ENCODE peak calls at places on chromosomes 6 and 20, in eight cellular contexts. N, B, R, F, Z, X, P and M are unnamed samples.

GRCh38 chr20:36785308-36785707 is 11.7 kb upstream of the DSN1 start:
- DNase-seq in P (no peak), R (no peak), B (no peak), N (no peak), F (no peak), Z (no peak), X (no peak), M (no peak)

GRCh38 chr20:34579936-34580587 is 21.5 kb downstream of the MAP1LC3A start:
- DNase-seq in X (no peak), P (no peak), F (no peak), Z (no peak), N (peak), B (no peak), R (peak), M (no peak)

GRCh38 chr6:122589115-122589514 is 21.1 kb upstream of the PKIB start:
- DNase-seq in X (no peak), B (no peak), F (no peak), Z (no peak), P (no peak), N (no peak), R (no peak), M (no peak)

GRCh38 chr6:83735461-83735860 is 26.6 kb upstream of the SNAP91 start:
- DNase-seq in F (no peak), N (no peak), X (no peak), R (no peak), P (no peak), B (no peak), Z (no peak), M (no peak)

GRCh38 chr20:55792049-55792448 is 213.3 kb downstream of the CBLN4 start:
- DNase-seq in X (no peak), B (no peak), Z (no peak), P (no peak), N (no peak), F (no peak), R (no peak), M (no peak)

GRCh38 chr6:34223964-34224940 is 12.4 kb upstream of the HMGA1 start:
- DNase-seq in R (peak), P (peak), B (no peak), Z (peak), N (peak), F (no peak), X (peak), M (peak)

GRCh38 chr6:46452312-46452917 is 38.8 kb downstream of the RCAN2 start:
- DNase-seq in F (no peak), R (no peak), X (no peak), Z (no peak), P (no peak), B (no peak), N (no peak), M (no peak)

GRCh38 chr20:17653835-17654648 is 28.0 kb downstream of the RRBP1 start:
- DNase-seq in P (no peak), B (no peak), X (no peak), R (no peak), N (no peak), F (no peak), Z (no peak), M (peak)

GRCh38 chr20:59149678-59150504 is 13.7 kb upstream of the ZNF831 start:
- DNase-seq in P (no peak), X (peak), R (no peak), F (no peak), Z (peak), B (no peak), N (peak), M (no peak)

GRCh38 chr6:100134703-100135102 is 140.7 kb upstream of the MCHR2 start:
- DNase-seq in B (no peak), F (no peak), P (no peak), Z (no peak), N (no peak), X (no peak), R (peak), M (no peak)

GRCh38 chr6:63565058-63565726 is 7.1 kb upstream of the LOC128125822 start:
- DNase-seq in B (no peak), R (no peak), X (no peak), Z (no peak), F (no peak), P (no peak), N (peak), M (peak)

GRCh38 chr6:88566746-88567534 is 396.5 kb downstream of the RNGTT start:
- DNase-seq in N (no peak), P (peak), F (no peak), B (no peak), Z (no peak), R (no peak), X (no peak), M (no peak)

GRCh38 chr20:6053776-6054688 is at the start of gene LRRN4:
- DNase-seq in R (peak), Z (no peak), F (peak), X (no peak), B (peak), P (peak), N (no peak), M (peak)

GRCh38 chr20:48523191-48523757 is 304.5 kb downstream of the PREX1 start:
- DNase-seq in P (peak), X (no peak), F (peak), B (peak), R (peak), N (no peak), Z (no peak), M (peak)

GRCh38 chr6:102907181-102907580 is 1513.7 kb downstream of the GRIK2 start:
- DNase-seq in R (no peak), Z (no peak), P (peak), B (no peak), F (no peak), X (no peak), N (no peak), M (no peak)

GRCh38 chr20:4217349-4217761 is 202.0 kb upstream of the RNF24 start:
- DNase-seq in B (no peak), N (peak), P (peak), R (no peak), X (no peak), F (no peak), Z (no peak), M (no peak)

GRCh38 chr20:50368813-50369224 is 141.4 kb upstream of the PTPN1 start:
- DNase-seq in R (peak), N (no peak), X (no peak), F (no peak), B (no peak), Z (no peak), P (peak), M (no peak)

GRCh38 chr6:159969204-159969912 is 476 bp downstream of the IGF2R start:
- DNase-seq in P (peak), N (peak), X (peak), Z (no peak), F (no peak), R (peak), B (no peak), M (peak)

GRCh38 chr6:44225579-44226325 is 2.4 kb downstream of the SLC29A1 start:
- DNase-seq in B (no peak), R (no peak), P (no peak), N (no peak), Z (no peak), X (no peak), F (no peak), M (no peak)

GRCh38 chr6:61810047-61810446 is 476.0 kb downstream of the KHDRBS2 start:
- DNase-seq in P (peak), R (no peak), F (no peak), X (no peak), Z (no peak), N (no peak), B (no peak), M (no peak)

GRCh38 chr20:2956480-2956879 is 83.2 kb downstream of the PTPRA start:
- DNase-seq in B (no peak), N (no peak), F (no peak), X (no peak), Z (no peak), R (no peak), P (no peak), M (no peak)

GRCh38 chr6:52632011-52632410 is 38.9 kb upstream of the TMEM14A start:
- DNase-seq in F (no peak), Z (no peak), R (no peak), X (no peak), B (no peak), N (no peak), P (no peak), M (no peak)

DNA sequence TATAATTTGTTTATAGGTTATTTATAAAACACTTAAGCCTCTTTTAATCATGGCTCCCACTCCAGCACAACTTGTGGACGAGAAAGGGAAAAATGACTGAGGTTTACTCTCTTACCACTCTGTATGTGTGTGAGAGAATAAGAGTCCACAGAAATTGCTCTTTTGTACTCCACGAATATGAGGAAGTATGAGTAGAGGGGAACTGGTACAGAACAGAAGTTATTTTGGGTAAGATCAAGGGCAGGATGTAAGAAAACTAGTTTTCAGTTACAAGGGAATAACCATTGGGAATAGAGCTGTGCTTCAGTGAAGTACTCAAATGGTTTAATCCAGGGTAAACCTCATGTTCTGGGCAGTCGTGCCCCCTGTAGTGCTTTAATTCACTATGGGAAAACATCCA is 72.6 kb downstream of the REV3L start:
- DNase-seq in X (no peak), Z (no peak), P (no peak), N (no peak), B (no peak), F (no peak), R (no peak), M (no peak)
- H3K4me3 ChIP-seq in X (no peak), Z (no peak), P (no peak), N (no peak), B (no peak), F (no peak), R (no peak), M (no peak)

GRCh38 chr20:35771367-35771688 is 487 bp upstream of the PHF20 start:
- DNase-seq in F (no peak), N (no peak), B (no peak), R (no peak), Z (no peak), X (no peak), P (no peak), M (no peak)
- H3K4me3 ChIP-seq in F (no peak), N (no peak), B (no peak), R (peak), Z (peak), X (peak), P (no peak), M (no peak)

GRCh38 chr6:2263896-2264295 is 18.5 kb upstream of the GMDS start:
- DNase-seq in N (no peak), X (no peak), F (no peak), R (no peak), Z (no peak), B (no peak), P (no peak), M (no peak)

GRCh38 chr6:2264932-2265331 is 19.5 kb upstream of the GMDS start:
- DNase-seq in X (no peak), B (no peak), P (no peak), R (peak), F (no peak), Z (no peak), N (no peak), M (no peak)

GRCh38 chr6:2266845-2267244 is 21.4 kb upstream of the GMDS start:
- DNase-seq in F (no peak), P (no peak), R (no peak), B (no peak), X (no peak), N (no peak), Z (no peak), M (no peak)

GRCh38 chr6:2270049-2270448 is 24.6 kb upstream of the GMDS start:
- DNase-seq in P (no peak), B (no peak), X (no peak), R (no peak), Z (no peak), N (no peak), F (no peak), M (no peak)

GRCh38 chr6:2266031-2266430 is 20.6 kb upstream of the GMDS start:
- DNase-seq in B (no peak), R (no peak), X (no peak), Z (no peak), P (no peak), F (no peak), N (no peak), M (no peak)
- H3K4me3 ChIP-seq in B (no peak), R (no peak), X (no peak), Z (no peak), P (no peak), F (no peak), N (no peak), M (no peak)

GRCh38 chr6:65149841-65150240 is 557.2 kb downstream of the EYS start:
- DNase-seq in B (no peak), P (peak), Z (no peak), R (no peak), X (no peak), F (no peak), N (no peak), M (no peak)
- H3K4me3 ChIP-seq in B (no peak), P (no peak), Z (no peak), R (no peak), X (no peak), F (no peak), N (no peak), M (no peak)

GRCh38 chr6:82362868-82363267 is 749 bp upstream of the TPBG start:
- DNase-seq in Z (no peak), X (no peak), N (no peak), P (peak), F (no peak), B (no peak), R (peak), M (no peak)

GRCh38 chr6:82363368-82364086 is at the start of gene TPBG:
- DNase-seq in Z (no peak), B (peak), R (peak), P (peak), X (peak), F (peak), N (peak), M (peak)

GRCh38 chr6:82361631-82362030 is 2.0 kb upstream of the TPBG start:
- DNase-seq in N (no peak), Z (no peak), R (no peak), P (no peak), F (no peak), X (no peak), B (no peak), M (no peak)

GRCh38 chr6:82364087-82365010 is 732 bp downstream of the TPBG start:
- DNase-seq in P (peak), N (peak), B (no peak), X (no peak), R (peak), Z (no peak), F (peak), M (peak)

GRCh38 chr6:82362144-82362543 is 1.5 kb upstream of the TPBG start:
- DNase-seq in Z (no peak), X (no peak), B (no peak), P (no peak), F (no peak), R (no peak), N (no peak), M (no peak)
- H3K4me3 ChIP-seq in Z (no peak), X (no peak), B (no peak), P (no peak), F (no peak), R (no peak), N (no peak), M (no peak)

GRCh38 chr6:16749516-16750485 is 11.5 kb downstream of the ATXN1 start:
- DNase-seq in F (no peak), X (no peak), Z (no peak), B (no peak), N (no peak), R (peak), P (peak), M (no peak)
- H3K4me3 ChIP-seq in F (no peak), X (no peak), Z (no peak), B (no peak), N (no peak), R (no peak), P (no peak), M (no peak)

GRCh38 chr6:150068173-150068785 is 642 bp downstream of the ULBP3 start:
- DNase-seq in R (no peak), Z (no peak), X (no peak), B (no peak), N (no peak), P (no peak), F (no peak), M (no peak)

GRCh38 chr6:150070236-150070860 is 1.4 kb upstream of the ULBP3 start:
- DNase-seq in R (no peak), Z (no peak), P (no peak), F (no peak), N (no peak), B (no peak), X (no peak), M (no peak)

GRCh38 chr6:150072201-150072600 is 3.3 kb upstream of the ULBP3 start:
- DNase-seq in F (peak), B (no peak), P (peak), X (peak), N (peak), Z (no peak), R (peak), M (peak)

GRCh38 chr6:150069707-150070106 is 786 bp upstream of the ULBP3 start:
- DNase-seq in R (no peak), F (no peak), X (no peak), Z (no peak), B (no peak), P (no peak), N (peak), M (peak)

DNA sequence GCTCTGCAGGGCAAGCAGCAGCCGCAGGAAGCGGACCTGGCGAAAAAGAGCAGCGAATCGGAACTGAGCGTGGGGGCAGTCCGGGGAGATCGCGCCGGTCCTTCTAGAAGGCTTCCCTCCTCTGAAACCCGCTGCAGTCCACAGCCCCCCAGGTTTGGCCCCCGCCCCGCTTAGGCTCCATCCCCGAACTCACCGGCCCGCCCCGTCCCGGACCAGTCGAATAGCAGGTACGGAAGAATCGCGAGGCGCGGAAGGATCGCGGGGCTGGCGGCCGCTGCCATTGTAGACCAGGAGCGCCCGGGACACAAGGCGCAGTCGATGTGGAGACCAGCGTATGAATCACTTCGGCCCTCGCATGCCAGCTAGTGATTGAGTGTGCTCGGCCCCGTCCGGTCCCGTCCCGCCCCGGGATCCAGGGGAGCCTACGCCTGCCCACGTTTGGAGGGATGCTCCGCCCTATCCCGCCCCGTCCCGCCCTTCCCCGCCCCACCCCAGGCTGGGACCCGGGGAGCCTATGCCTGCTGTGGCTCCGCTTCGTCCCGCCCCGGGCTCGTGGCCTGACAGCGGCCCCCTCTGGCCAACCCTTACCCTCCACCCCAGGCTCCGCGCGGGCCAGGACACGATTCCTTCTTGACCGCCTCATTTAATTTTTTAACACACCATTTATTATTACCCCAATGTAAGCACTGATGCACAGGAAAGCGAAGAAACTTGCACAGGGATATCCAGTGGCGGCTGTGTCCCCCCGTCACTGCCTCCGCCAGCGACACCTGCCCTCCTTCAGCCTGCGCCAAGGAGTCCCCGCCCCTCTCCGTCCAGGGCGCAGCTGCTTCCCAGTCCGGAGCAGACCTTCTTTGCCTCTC is at the start of gene ULBP3:
- DNase-seq in P (peak), N (peak), F (peak), R (peak), X (peak), B (peak), Z (peak), M (peak)
- H3K4me3 ChIP-seq in P (peak), N (peak), F (peak), R (peak), X (peak), B (peak), Z (peak), M (peak)